ENCODE peak calls at places on chromosome 14, in six cellular contexts. One of them, this sample, is unnamed.

GRCh38 chr14:73591690-73592448 is at the start of gene ACOT4:
- DNase-seq in sigmoid colon: peak
- DNase-seq in transverse colon: peak
- DNase-seq in H1: no peak
- DNase-seq in fibroblast of mammary gland: no peak
- DNase-seq in fibroblast of villous mesenchyme: peak
- DNase-seq in this sample: peak

GRCh38 chr14:73829526-73830431 is 21.9 kb upstream of the PTGR2 start:
- DNase-seq in H1: no peak
- DNase-seq in fibroblast of mammary gland: peak
- DNase-seq in sigmoid colon: no peak
- DNase-seq in transverse colon: no peak
- DNase-seq in fibroblast of villous mesenchyme: peak
- DNase-seq in this sample: peak

GRCh38 chr14:64463873-64464272 is 1.4 kb upstream of the AKAP5 start:
- DNase-seq in transverse colon: no peak
- DNase-seq in fibroblast of mammary gland: no peak
- DNase-seq in fibroblast of villous mesenchyme: no peak
- DNase-seq in sigmoid colon: no peak
- DNase-seq in H1: no peak
- DNase-seq in this sample: no peak

GRCh38 chr14:28751467-28752058 is 15.0 kb upstream of the FOXG1 start:
- DNase-seq in sigmoid colon: no peak
- DNase-seq in fibroblast of mammary gland: peak
- DNase-seq in transverse colon: no peak
- DNase-seq in H1: no peak
- DNase-seq in fibroblast of villous mesenchyme: peak
- DNase-seq in this sample: peak

GRCh38 chr14:61498811-61499210 is 177.4 kb downstream of the PRKCH start:
- DNase-seq in H1: no peak
- DNase-seq in transverse colon: no peak
- DNase-seq in sigmoid colon: no peak
- DNase-seq in fibroblast of villous mesenchyme: peak
- DNase-seq in fibroblast of mammary gland: peak
- DNase-seq in this sample: peak

GRCh38 chr14:90886297-90886830 is 70.1 kb upstream of the TTC7B start:
- DNase-seq in fibroblast of mammary gland: no peak
- DNase-seq in fibroblast of villous mesenchyme: no peak
- DNase-seq in transverse colon: no peak
- DNase-seq in sigmoid colon: no peak
- DNase-seq in H1: no peak
- DNase-seq in this sample: no peak

GRCh38 chr14:91303091-91303923 is 58.8 kb upstream of the GPR68 start:
- DNase-seq in fibroblast of mammary gland: peak
- DNase-seq in sigmoid colon: no peak
- DNase-seq in transverse colon: no peak
- DNase-seq in H1: peak
- DNase-seq in fibroblast of villous mesenchyme: peak
- DNase-seq in this sample: peak

GRCh38 chr14:74459289-74459946 is 33.4 kb upstream of the SYNDIG1L start:
- DNase-seq in sigmoid colon: no peak
- DNase-seq in fibroblast of mammary gland: peak
- DNase-seq in H1: peak
- DNase-seq in transverse colon: no peak
- DNase-seq in fibroblast of villous mesenchyme: peak
- DNase-seq in this sample: peak

GRCh38 chr14:90454041-90455000 is 57.5 kb downstream of the CALM1 start:
- DNase-seq in sigmoid colon: peak
- DNase-seq in fibroblast of mammary gland: peak
- DNase-seq in fibroblast of villous mesenchyme: peak
- DNase-seq in transverse colon: peak
- DNase-seq in H1: peak
- DNase-seq in this sample: peak

DNA sequence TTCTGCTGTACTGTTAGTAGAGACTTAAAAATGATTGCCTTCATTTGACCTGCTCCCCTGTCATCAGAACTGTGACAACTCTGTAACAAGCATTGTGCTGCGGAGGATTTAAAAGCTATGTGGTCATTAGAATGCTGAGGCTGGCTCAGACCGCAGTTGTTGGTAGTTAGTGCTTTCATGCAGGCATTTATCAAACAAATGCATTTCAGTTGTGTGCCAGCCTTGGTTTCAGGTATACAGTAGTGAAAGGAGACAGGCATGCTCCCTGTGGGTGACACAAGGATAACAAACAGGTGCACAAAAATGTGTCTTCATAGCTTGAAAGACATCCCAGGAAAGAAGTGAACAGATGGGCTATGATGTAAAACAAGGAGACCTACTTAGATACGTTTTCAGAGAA is 60.6 kb downstream of the MARK3 start:
- DNase-seq in H1: no peak
- DNase-seq in sigmoid colon: no peak
- DNase-seq in transverse colon: no peak
- DNase-seq in fibroblast of villous mesenchyme: peak
- DNase-seq in fibroblast of mammary gland: no peak
- DNase-seq in this sample: no peak
- H3K4me3 ChIP-seq in H1: no peak
- H3K4me3 ChIP-seq in sigmoid colon: no peak
- H3K4me3 ChIP-seq in transverse colon: no peak
- H3K4me3 ChIP-seq in fibroblast of villous mesenchyme: no peak
- H3K4me3 ChIP-seq in fibroblast of mammary gland: no peak
- H3K4me3 ChIP-seq in this sample: no peak

DNA sequence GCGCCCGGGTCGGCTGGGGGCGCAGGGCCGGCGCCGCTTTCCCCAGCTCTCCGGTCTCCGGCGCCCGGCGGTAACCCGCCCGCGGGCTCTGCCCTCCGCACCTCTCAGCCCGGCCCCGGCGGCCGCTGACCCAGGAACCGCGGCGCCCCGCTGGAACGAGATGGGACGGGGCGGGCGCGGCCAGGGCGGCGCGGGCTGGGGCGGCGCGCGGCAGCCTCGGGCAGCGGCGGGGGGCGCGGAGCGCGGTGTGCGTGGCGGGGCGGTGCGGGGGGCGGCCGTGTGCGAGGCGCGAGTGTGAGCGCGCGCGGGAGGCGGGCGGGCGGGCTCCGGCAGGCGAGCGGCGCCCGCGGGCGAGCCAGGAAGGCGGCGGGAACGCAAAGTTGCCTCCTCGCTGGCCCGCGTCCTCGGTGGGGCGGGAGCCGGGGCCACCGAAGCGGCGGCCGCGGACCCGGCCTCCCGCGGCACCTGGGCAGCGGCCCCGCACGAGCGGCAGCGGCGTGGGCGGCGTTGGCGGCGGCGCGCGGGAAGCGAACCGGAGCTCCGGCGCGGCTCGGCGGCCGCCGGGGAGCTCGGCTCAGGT is 671 bp upstream of the DIO3 start:
- DNase-seq in fibroblast of mammary gland: no peak
- DNase-seq in fibroblast of villous mesenchyme: no peak
- DNase-seq in H1: no peak
- DNase-seq in transverse colon: no peak
- DNase-seq in sigmoid colon: no peak
- DNase-seq in this sample: no peak
- TF ChIP-seq CTCF in fibroblast of mammary gland: no peak
- TF ChIP-seq CTCF in fibroblast of villous mesenchyme: no peak
- TF ChIP-seq CTCF in H1: no peak
- TF ChIP-seq CTCF in transverse colon: no peak
- TF ChIP-seq CTCF in sigmoid colon: no peak
- TF ChIP-seq CTCF in this sample: no peak

DNA sequence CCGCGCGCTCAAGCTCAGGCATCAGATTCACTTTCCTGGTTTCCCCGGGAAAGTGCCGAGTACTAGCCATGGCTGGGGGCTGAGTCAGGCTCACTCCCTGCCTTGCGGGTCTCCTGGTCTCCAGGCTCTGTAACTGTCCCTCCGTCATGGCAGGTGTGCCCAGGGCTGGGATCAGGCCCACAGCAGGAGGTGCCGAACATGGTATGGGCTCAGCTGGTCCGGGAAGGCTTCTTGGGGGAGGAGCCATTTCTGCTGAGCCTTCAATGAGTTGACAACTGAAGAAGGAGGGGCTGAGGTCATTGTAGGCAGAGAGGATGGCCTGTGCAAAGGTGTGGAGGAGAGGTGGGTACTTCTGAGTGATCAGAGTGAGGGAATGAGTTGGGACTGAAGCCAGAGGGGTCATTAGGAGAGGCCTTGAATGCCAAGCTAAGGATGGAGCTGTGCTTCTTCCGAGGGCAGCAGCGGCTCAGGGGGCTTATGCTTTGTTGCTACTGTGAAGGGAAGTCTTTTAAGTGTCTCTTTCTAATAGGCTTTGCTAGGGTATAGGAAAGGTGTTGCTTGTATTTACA is 769 bp downstream of the EXOC3L4 start:
- DNase-seq in H1: no peak
- DNase-seq in fibroblast of mammary gland: no peak
- DNase-seq in fibroblast of villous mesenchyme: no peak
- DNase-seq in transverse colon: peak
- DNase-seq in sigmoid colon: no peak
- DNase-seq in this sample: no peak
- H3K4me3 ChIP-seq in H1: no peak
- H3K4me3 ChIP-seq in fibroblast of mammary gland: no peak
- H3K4me3 ChIP-seq in fibroblast of villous mesenchyme: peak
- H3K4me3 ChIP-seq in transverse colon: no peak
- H3K4me3 ChIP-seq in sigmoid colon: no peak
- H3K4me3 ChIP-seq in this sample: no peak

GRCh38 chr14:100065161-100065871 is at the start of gene EVL:
- DNase-seq in fibroblast of villous mesenchyme: no peak
- DNase-seq in H1: no peak
- DNase-seq in transverse colon: peak
- DNase-seq in fibroblast of mammary gland: no peak
- DNase-seq in sigmoid colon: no peak
- DNase-seq in this sample: no peak
- TF ChIP-seq CTCF in fibroblast of villous mesenchyme: no peak
- TF ChIP-seq CTCF in H1: no peak
- TF ChIP-seq CTCF in transverse colon: no peak
- TF ChIP-seq CTCF in fibroblast of mammary gland: no peak
- TF ChIP-seq CTCF in sigmoid colon: no peak
- TF ChIP-seq CTCF in this sample: no peak

DNA sequence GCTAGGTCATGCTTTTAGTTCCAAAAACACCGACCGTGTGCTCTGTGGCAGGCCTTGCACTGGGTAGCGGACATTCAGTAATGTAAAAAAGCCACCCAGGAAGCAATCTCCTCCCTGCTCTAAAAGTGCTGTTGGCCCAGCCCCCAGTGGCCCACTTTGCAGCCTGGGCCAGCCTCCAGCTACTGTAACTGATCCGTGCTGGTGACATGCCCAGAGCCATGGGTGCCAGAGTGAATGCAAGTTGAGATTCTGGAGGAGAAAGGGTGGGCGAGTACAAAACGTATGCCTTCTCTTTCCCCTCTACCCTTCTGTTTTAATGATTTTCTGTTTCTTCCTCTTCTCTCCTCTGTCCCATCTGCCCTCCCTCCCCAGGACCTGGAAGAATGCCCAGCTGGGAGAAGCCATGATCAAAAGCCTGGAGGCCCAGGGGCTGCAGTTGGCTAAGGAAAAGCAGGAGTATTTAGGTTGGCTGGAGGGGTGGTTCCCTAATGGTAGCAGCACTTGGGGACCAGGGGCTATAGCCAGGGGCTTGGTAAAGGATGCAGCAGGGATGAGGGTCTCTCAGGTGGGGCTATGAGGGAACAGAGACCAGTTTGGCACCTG is 16.9 kb downstream of the PLEKHD1 start:
- DNase-seq in fibroblast of villous mesenchyme: peak
- DNase-seq in H1: no peak
- DNase-seq in transverse colon: no peak
- DNase-seq in sigmoid colon: no peak
- DNase-seq in fibroblast of mammary gland: peak
- DNase-seq in this sample: peak
- H3K4me3 ChIP-seq in fibroblast of villous mesenchyme: no peak
- H3K4me3 ChIP-seq in H1: no peak
- H3K4me3 ChIP-seq in transverse colon: no peak
- H3K4me3 ChIP-seq in sigmoid colon: no peak
- H3K4me3 ChIP-seq in fibroblast of mammary gland: no peak
- H3K4me3 ChIP-seq in this sample: no peak

GRCh38 chr14:35961697-35962274 is 135.6 kb downstream of the BRMS1L start:
- DNase-seq in sigmoid colon: no peak
- DNase-seq in fibroblast of mammary gland: no peak
- DNase-seq in fibroblast of villous mesenchyme: no peak
- DNase-seq in H1: no peak
- DNase-seq in transverse colon: no peak
- DNase-seq in this sample: no peak

GRCh38 chr14:35959835-35960234 is 133.7 kb downstream of the BRMS1L start:
- DNase-seq in fibroblast of villous mesenchyme: no peak
- DNase-seq in H1: no peak
- DNase-seq in transverse colon: no peak
- DNase-seq in fibroblast of mammary gland: no peak
- DNase-seq in sigmoid colon: no peak
- DNase-seq in this sample: no peak

GRCh38 chr14:35965425-35965824 is 139.3 kb downstream of the BRMS1L start:
- DNase-seq in transverse colon: no peak
- DNase-seq in H1: no peak
- DNase-seq in fibroblast of mammary gland: no peak
- DNase-seq in fibroblast of villous mesenchyme: no peak
- DNase-seq in sigmoid colon: no peak
- DNase-seq in this sample: no peak

GRCh38 chr14:35964736-35965135 is 138.6 kb downstream of the BRMS1L start:
- DNase-seq in fibroblast of mammary gland: no peak
- DNase-seq in transverse colon: no peak
- DNase-seq in fibroblast of villous mesenchyme: no peak
- DNase-seq in sigmoid colon: no peak
- DNase-seq in H1: no peak
- DNase-seq in this sample: no peak

GRCh38 chr14:35963209-35963608 is 137.1 kb downstream of the BRMS1L start:
- DNase-seq in fibroblast of villous mesenchyme: no peak
- DNase-seq in sigmoid colon: no peak
- DNase-seq in H1: no peak
- DNase-seq in fibroblast of mammary gland: peak
- DNase-seq in transverse colon: no peak
- DNase-seq in this sample: no peak
- TF ChIP-seq CTCF in fibroblast of villous mesenchyme: no peak
- TF ChIP-seq CTCF in sigmoid colon: no peak
- TF ChIP-seq CTCF in H1: no peak
- TF ChIP-seq CTCF in fibroblast of mammary gland: peak
- TF ChIP-seq CTCF in transverse colon: no peak
- TF ChIP-seq CTCF in this sample: peak

GRCh38 chr14:75579882-75580281 is 1.5 kb downstream of the FLVCR2 start:
- DNase-seq in fibroblast of mammary gland: no peak
- DNase-seq in transverse colon: no peak
- DNase-seq in fibroblast of villous mesenchyme: no peak
- DNase-seq in sigmoid colon: peak
- DNase-seq in H1: no peak
- DNase-seq in this sample: peak
- H3K4me3 ChIP-seq in fibroblast of mammary gland: peak
- H3K4me3 ChIP-seq in transverse colon: no peak
- H3K4me3 ChIP-seq in fibroblast of villous mesenchyme: peak
- H3K4me3 ChIP-seq in sigmoid colon: peak
- H3K4me3 ChIP-seq in H1: no peak
- H3K4me3 ChIP-seq in this sample: no peak

GRCh38 chr14:99244960-99245340 is 27.0 kb downstream of the BCL11B start:
- DNase-seq in transverse colon: no peak
- DNase-seq in sigmoid colon: no peak
- DNase-seq in H1: no peak
- DNase-seq in fibroblast of villous mesenchyme: no peak
- DNase-seq in fibroblast of mammary gland: no peak
- DNase-seq in this sample: no peak
- TF ChIP-seq CTCF in transverse colon: no peak
- TF ChIP-seq CTCF in sigmoid colon: no peak
- TF ChIP-seq CTCF in H1: no peak
- TF ChIP-seq CTCF in fibroblast of villous mesenchyme: no peak
- TF ChIP-seq CTCF in fibroblast of mammary gland: no peak
- TF ChIP-seq CTCF in this sample: no peak

GRCh38 chr14:103871596-103872480 is 24.5 kb upstream of the PPP1R13B start:
- DNase-seq in H1: no peak
- DNase-seq in sigmoid colon: no peak
- DNase-seq in fibroblast of villous mesenchyme: no peak
- DNase-seq in transverse colon: peak
- DNase-seq in fibroblast of mammary gland: no peak
- DNase-seq in this sample: no peak
- H3K4me3 ChIP-seq in H1: peak
- H3K4me3 ChIP-seq in sigmoid colon: peak
- H3K4me3 ChIP-seq in fibroblast of villous mesenchyme: peak
- H3K4me3 ChIP-seq in transverse colon: peak
- H3K4me3 ChIP-seq in fibroblast of mammary gland: no peak
- H3K4me3 ChIP-seq in this sample: peak